ENCODE peak calls at places on chromosomes 1 and 21, in six cellular contexts. One of them, this sample, is unnamed.
A peak's percentile ranks its signal among the peaks of the same experiment; 100 is the strongest.

GRCh38 chr1:235404190-235404589 is 37.0 kb downstream of the TBCE start:
- DNase-seq in effector memory CD4-positive, alpha-beta T cell: no peak
- DNase-seq in RCC 7860: peak; percentile 45
- DNase-seq in dermis microvascular lymphatic vessel endothelial cell: no peak
- DNase-seq in substantia nigra: no peak
- DNase-seq in frontal cortex: no peak
- DNase-seq in this sample: no peak

GRCh38 chr1:167650266-167651160 is 20.5 kb downstream of the RCSD1 start:
- DNase-seq in effector memory CD4-positive, alpha-beta T cell: no peak
- DNase-seq in RCC 7860: no peak
- DNase-seq in dermis microvascular lymphatic vessel endothelial cell: peak; percentile 14
- DNase-seq in substantia nigra: no peak
- DNase-seq in frontal cortex: no peak
- DNase-seq in this sample: no peak

GRCh38 chr1:31734582-31735107 is 29.5 kb downstream of the ADGRB2 start:
- DNase-seq in effector memory CD4-positive, alpha-beta T cell: no peak
- DNase-seq in RCC 7860: peak; percentile 49
- DNase-seq in dermis microvascular lymphatic vessel endothelial cell: no peak
- DNase-seq in substantia nigra: no peak
- DNase-seq in frontal cortex: no peak
- DNase-seq in this sample: no peak

GRCh38 chr1:203636306-203636705 is 9.7 kb downstream of the ATP2B4 start:
- DNase-seq in effector memory CD4-positive, alpha-beta T cell: no peak
- DNase-seq in RCC 7860: no peak
- DNase-seq in dermis microvascular lymphatic vessel endothelial cell: peak; percentile 49
- DNase-seq in substantia nigra: no peak
- DNase-seq in frontal cortex: no peak
- DNase-seq in this sample: no peak

GRCh38 chr1:198220428-198220827 is 63.6 kb downstream of the NEK7 start:
- DNase-seq in effector memory CD4-positive, alpha-beta T cell: no peak
- DNase-seq in RCC 7860: peak; percentile 62
- DNase-seq in dermis microvascular lymphatic vessel endothelial cell: peak; percentile 99
- DNase-seq in substantia nigra: no peak
- DNase-seq in frontal cortex: no peak
- DNase-seq in this sample: no peak

GRCh38 chr1:14804626-14805025 is 206.1 kb downstream of the KAZN start:
- DNase-seq in effector memory CD4-positive, alpha-beta T cell: no peak
- DNase-seq in RCC 7860: no peak
- DNase-seq in dermis microvascular lymphatic vessel endothelial cell: no peak
- DNase-seq in substantia nigra: no peak
- DNase-seq in frontal cortex: no peak
- DNase-seq in this sample: no peak

GRCh38 chr1:87452648-87453047 is 124.0 kb downstream of the LMO4 start:
- DNase-seq in effector memory CD4-positive, alpha-beta T cell: no peak
- DNase-seq in RCC 7860: no peak
- DNase-seq in dermis microvascular lymphatic vessel endothelial cell: no peak
- DNase-seq in substantia nigra: no peak
- DNase-seq in frontal cortex: no peak
- DNase-seq in this sample: no peak

GRCh38 chr1:23026573-23026972 is 7.3 kb downstream of the KDM1A start:
- DNase-seq in effector memory CD4-positive, alpha-beta T cell: no peak
- DNase-seq in RCC 7860: no peak
- DNase-seq in dermis microvascular lymphatic vessel endothelial cell: no peak
- DNase-seq in substantia nigra: no peak
- DNase-seq in frontal cortex: no peak
- DNase-seq in this sample: no peak

GRCh38 chr1:8019229-8019620 is 6.9 kb downstream of the ERRFI1 start:
- DNase-seq in effector memory CD4-positive, alpha-beta T cell: no peak
- DNase-seq in RCC 7860: no peak
- DNase-seq in dermis microvascular lymphatic vessel endothelial cell: no peak
- DNase-seq in substantia nigra: no peak
- DNase-seq in frontal cortex: no peak
- DNase-seq in this sample: no peak

GRCh38 chr1:224739997-224740687 is 124.0 kb downstream of the CNIH3 start:
- DNase-seq in effector memory CD4-positive, alpha-beta T cell: no peak
- DNase-seq in RCC 7860: no peak
- DNase-seq in dermis microvascular lymphatic vessel endothelial cell: no peak
- DNase-seq in substantia nigra: no peak
- DNase-seq in frontal cortex: no peak
- DNase-seq in this sample: no peak

GRCh38 chr1:116097600-116097999 is 13.6 kb upstream of the MAB21L3 start:
- DNase-seq in effector memory CD4-positive, alpha-beta T cell: no peak
- DNase-seq in RCC 7860: no peak
- DNase-seq in dermis microvascular lymphatic vessel endothelial cell: no peak
- DNase-seq in substantia nigra: no peak
- DNase-seq in frontal cortex: no peak
- DNase-seq in this sample: no peak

GRCh38 chr21:34802180-34802899 is 133.5 kb downstream of the CLIC6 start:
- DNase-seq in effector memory CD4-positive, alpha-beta T cell: no peak
- DNase-seq in RCC 7860: no peak
- DNase-seq in dermis microvascular lymphatic vessel endothelial cell: no peak
- DNase-seq in substantia nigra: no peak
- DNase-seq in frontal cortex: no peak
- DNase-seq in this sample: no peak

GRCh38 chr21:45413922-45414321 is 9.0 kb downstream of the COL18A1 start:
- DNase-seq in effector memory CD4-positive, alpha-beta T cell: no peak
- DNase-seq in RCC 7860: no peak
- DNase-seq in dermis microvascular lymphatic vessel endothelial cell: no peak
- DNase-seq in substantia nigra: no peak
- DNase-seq in frontal cortex: no peak
- DNase-seq in this sample: no peak

GRCh38 chr1:205488074-205488723 is 16.3 kb upstream of the CDK18 start:
- DNase-seq in effector memory CD4-positive, alpha-beta T cell: no peak
- DNase-seq in RCC 7860: peak; percentile 42
- DNase-seq in dermis microvascular lymphatic vessel endothelial cell: peak; percentile 64
- DNase-seq in substantia nigra: no peak
- DNase-seq in frontal cortex: peak; percentile 68
- DNase-seq in this sample: peak; percentile 68

GRCh38 chr21:27648560-27648959 is 681.7 kb upstream of the ADAMTS5 start:
- DNase-seq in effector memory CD4-positive, alpha-beta T cell: no peak
- DNase-seq in RCC 7860: peak; percentile 78
- DNase-seq in dermis microvascular lymphatic vessel endothelial cell: peak; percentile 76
- DNase-seq in substantia nigra: no peak
- DNase-seq in frontal cortex: no peak
- DNase-seq in this sample: no peak

GRCh38 chr1:204647114-204647804 is 38.3 kb downstream of the LRRN2 start:
- DNase-seq in effector memory CD4-positive, alpha-beta T cell: no peak
- DNase-seq in RCC 7860: peak; percentile 60
- DNase-seq in dermis microvascular lymphatic vessel endothelial cell: peak; percentile 70
- DNase-seq in substantia nigra: no peak
- DNase-seq in frontal cortex: peak; percentile 17
- DNase-seq in this sample: no peak

GRCh38 chr21:20998886-20999285 is 677 bp downstream of the NCAM2 start:
- DNase-seq in effector memory CD4-positive, alpha-beta T cell: no peak
- DNase-seq in RCC 7860: no peak
- DNase-seq in dermis microvascular lymphatic vessel endothelial cell: no peak
- DNase-seq in substantia nigra: no peak
- DNase-seq in frontal cortex: no peak
- DNase-seq in this sample: no peak

GRCh38 chr1:85406887-85407593 is 57.9 kb downstream of the DDAH1 start:
- DNase-seq in effector memory CD4-positive, alpha-beta T cell: no peak
- DNase-seq in RCC 7860: peak; percentile 88
- DNase-seq in dermis microvascular lymphatic vessel endothelial cell: peak; percentile 97
- DNase-seq in substantia nigra: no peak
- DNase-seq in frontal cortex: peak; percentile 6
- DNase-seq in this sample: no peak

GRCh38 chr1:2974701-2975301 is 46.5 kb upstream of the ACTRT2 start:
- DNase-seq in effector memory CD4-positive, alpha-beta T cell: no peak
- DNase-seq in RCC 7860: no peak
- DNase-seq in dermis microvascular lymphatic vessel endothelial cell: no peak
- DNase-seq in substantia nigra: no peak
- DNase-seq in frontal cortex: no peak
- DNase-seq in this sample: no peak

GRCh38 chr1:107141491-107142369 is 891 bp downstream of the NTNG1 start:
- DNase-seq in effector memory CD4-positive, alpha-beta T cell: no peak
- DNase-seq in RCC 7860: peak; percentile 36
- DNase-seq in dermis microvascular lymphatic vessel endothelial cell: peak; percentile 46
- DNase-seq in substantia nigra: peak; percentile 4
- DNase-seq in frontal cortex: no peak
- DNase-seq in this sample: peak; percentile 47

GRCh38 chr1:43537423-43538142 is 6.9 kb downstream of the PTPRF start:
- DNase-seq in effector memory CD4-positive, alpha-beta T cell: no peak
- DNase-seq in RCC 7860: peak; percentile 60
- DNase-seq in dermis microvascular lymphatic vessel endothelial cell: no peak
- DNase-seq in substantia nigra: no peak
- DNase-seq in frontal cortex: no peak
- DNase-seq in this sample: no peak

GRCh38 chr1:94323311-94324167 is 86.2 kb upstream of the ARHGAP29 start:
- DNase-seq in effector memory CD4-positive, alpha-beta T cell: no peak
- DNase-seq in RCC 7860: peak; percentile 42
- DNase-seq in dermis microvascular lymphatic vessel endothelial cell: peak; percentile 66
- DNase-seq in substantia nigra: no peak
- DNase-seq in frontal cortex: no peak
- DNase-seq in this sample: no peak

GRCh38 chr1:18884727-18885126 is 17.6 kb downstream of the ALDH4A1 start:
- DNase-seq in effector memory CD4-positive, alpha-beta T cell: no peak
- DNase-seq in RCC 7860: no peak
- DNase-seq in dermis microvascular lymphatic vessel endothelial cell: no peak
- DNase-seq in substantia nigra: no peak
- DNase-seq in frontal cortex: no peak
- DNase-seq in this sample: no peak

GRCh38 chr1:152457561-152457960 is 43.5 kb upstream of the CRNN start:
- DNase-seq in effector memory CD4-positive, alpha-beta T cell: no peak
- DNase-seq in RCC 7860: no peak
- DNase-seq in dermis microvascular lymphatic vessel endothelial cell: no peak
- DNase-seq in substantia nigra: no peak
- DNase-seq in frontal cortex: no peak
- DNase-seq in this sample: no peak

GRCh38 chr1:148166558-148167492 is 14.7 kb upstream of the NBPF11 start:
- DNase-seq in effector memory CD4-positive, alpha-beta T cell: no peak
- DNase-seq in RCC 7860: no peak
- DNase-seq in dermis microvascular lymphatic vessel endothelial cell: no peak
- DNase-seq in substantia nigra: no peak
- DNase-seq in frontal cortex: no peak
- DNase-seq in this sample: no peak

GRCh38 chr1:53259932-53260331 is 21.6 kb upstream of the MAGOH start:
- DNase-seq in effector memory CD4-positive, alpha-beta T cell: no peak
- DNase-seq in RCC 7860: no peak
- DNase-seq in dermis microvascular lymphatic vessel endothelial cell: no peak
- DNase-seq in substantia nigra: no peak
- DNase-seq in frontal cortex: no peak
- DNase-seq in this sample: no peak

GRCh38 chr1:229557214-229557850 is 1.2 kb downstream of the ABCB10 start:
- DNase-seq in effector memory CD4-positive, alpha-beta T cell: no peak
- DNase-seq in RCC 7860: no peak
- DNase-seq in dermis microvascular lymphatic vessel endothelial cell: peak; percentile 29
- DNase-seq in substantia nigra: no peak
- DNase-seq in frontal cortex: no peak
- DNase-seq in this sample: no peak

GRCh38 chr1:58721247-58721820 is 21.5 kb upstream of the MYSM1 start:
- DNase-seq in effector memory CD4-positive, alpha-beta T cell: no peak
- DNase-seq in RCC 7860: no peak
- DNase-seq in dermis microvascular lymphatic vessel endothelial cell: peak; percentile 28
- DNase-seq in substantia nigra: no peak
- DNase-seq in frontal cortex: no peak
- DNase-seq in this sample: no peak

GRCh38 chr1:89489037-89489729 is 35.4 kb upstream of the LRRC8B start:
- DNase-seq in effector memory CD4-positive, alpha-beta T cell: no peak
- DNase-seq in RCC 7860: no peak
- DNase-seq in dermis microvascular lymphatic vessel endothelial cell: no peak
- DNase-seq in substantia nigra: no peak
- DNase-seq in frontal cortex: no peak
- DNase-seq in this sample: no peak

GRCh38 chr1:31785020-31785946 is 21.1 kb upstream of the ADGRB2 start:
- DNase-seq in effector memory CD4-positive, alpha-beta T cell: no peak
- DNase-seq in RCC 7860: no peak
- DNase-seq in dermis microvascular lymphatic vessel endothelial cell: no peak
- DNase-seq in substantia nigra: no peak
- DNase-seq in frontal cortex: no peak
- DNase-seq in this sample: no peak

GRCh38 chr1:25538165-25538860 is 5.1 kb upstream of the LDLRAP1 start:
- DNase-seq in effector memory CD4-positive, alpha-beta T cell: no peak
- DNase-seq in RCC 7860: no peak
- DNase-seq in dermis microvascular lymphatic vessel endothelial cell: no peak
- DNase-seq in substantia nigra: no peak
- DNase-seq in frontal cortex: no peak
- DNase-seq in this sample: no peak

GRCh38 chr1:12582649-12583048 is 35.4 kb downstream of the DHRS3 start:
- DNase-seq in effector memory CD4-positive, alpha-beta T cell: no peak
- DNase-seq in RCC 7860: no peak
- DNase-seq in dermis microvascular lymphatic vessel endothelial cell: no peak
- DNase-seq in substantia nigra: no peak
- DNase-seq in frontal cortex: no peak
- DNase-seq in this sample: no peak

This sample was measured in COR-L47.